ENCODE peak calls at places on chromosomes 16 and 17, in eight cellular contexts. I, R, K, N, H, V, X and U are unnamed samples. For H3K27me3, the result is how much of the 10 kb centered on the place peaks cover.

GRCh38 chr17:41775394-41776226 is 10.9 kb downstream of the JUP start:
- DNase-seq in I (no peak), R (no peak), K (no peak), N (no peak), H (peak), V (no peak), X (no peak), U (peak)

GRCh38 chr16:54145881-54146280 is 140.7 kb downstream of the IRX3 start:
- DNase-seq in I (no peak), R (no peak), K (no peak), N (no peak), H (no peak), V (no peak), X (no peak), U (no peak)

GRCh38 chr17:70357196-70357595 is 187.9 kb downstream of the KCNJ2 start:
- DNase-seq in I (no peak), R (no peak), K (no peak), N (no peak), H (no peak), V (no peak), X (no peak), U (no peak)

GRCh38 chr17:72598705-72599104 is 477.9 kb downstream of the SOX9 start:
- DNase-seq in I (no peak), R (no peak), K (no peak), N (no peak), H (no peak), V (no peak), X (no peak), U (no peak)

GRCh38 chr17:29518359-29518758 is 48.5 kb downstream of the ABHD15 start:
- DNase-seq in I (no peak), R (no peak), K (no peak), N (no peak), H (no peak), V (no peak), X (no peak), U (no peak)

GRCh38 chr16:728131-728889 is 1.4 kb downstream of the HAGHL start:
- DNase-seq in I (peak), R (peak), K (peak), N (peak), H (peak), V (peak), X (peak), U (peak)

GRCh38 chr16:84503751-84504395 is 586 bp downstream of the MEAK7 start:
- DNase-seq in I (no peak), R (no peak), K (no peak), N (no peak), H (no peak), V (no peak), X (no peak), U (no peak)

GRCh38 chr17:14037453-14037852 is 31.9 kb upstream of the COX10 start:
- DNase-seq in I (no peak), R (no peak), K (no peak), N (no peak), H (no peak), V (no peak), X (no peak), U (no peak)

GRCh38 chr17:80891096-80892018 is 100.3 kb upstream of the CHMP6 start:
- DNase-seq in I (peak), R (peak), K (peak), N (peak), H (peak), V (peak), X (no peak), U (no peak)

GRCh38 chr17:77503293-77503655 is 362.5 kb downstream of the SEC14L1 start:
- DNase-seq in I (no peak), R (no peak), K (no peak), N (peak), H (no peak), V (peak), X (no peak), U (no peak)

GRCh38 chr17:59335685-59336084 is 4.2 kb downstream of the YPEL2 start:
- DNase-seq in I (no peak), R (no peak), K (no peak), N (no peak), H (no peak), V (no peak), X (no peak), U (no peak)

GRCh38 chr16:56743840-56744239 is 13.9 kb downstream of the NUP93 start:
- DNase-seq in I (no peak), R (no peak), K (peak), N (no peak), H (no peak), V (peak), X (no peak), U (no peak)

GRCh38 chr17:44633998-44634397 is 22.3 kb upstream of the MEIOC start:
- DNase-seq in I (no peak), R (no peak), K (no peak), N (no peak), H (no peak), V (no peak), X (no peak), U (no peak)

GRCh38 chr17:72846399-72846798 is 246.1 kb downstream of the SLC39A11 start:
- DNase-seq in I (no peak), R (no peak), K (no peak), N (no peak), H (no peak), V (no peak), X (no peak), U (no peak)

GRCh38 chr17:80311216-80311827 is 50.7 kb downstream of the RNF213 start:
- DNase-seq in I (no peak), R (no peak), K (no peak), N (no peak), H (no peak), V (no peak), X (no peak), U (no peak)

GRCh38 chr16:56625943-56626654 is 518 bp downstream of the MT1E start:
- DNase-seq in I (peak), R (no peak), K (no peak), N (peak), H (peak), V (peak), X (no peak), U (peak)

GRCh38 chr17:69857412-69857835 is 217.6 kb upstream of the KCNJ16 start:
- DNase-seq in I (no peak), R (no peak), K (peak), N (no peak), H (no peak), V (no peak), X (no peak), U (no peak)

GRCh38 chr17:13421581-13421980 is 180.1 kb downstream of the HS3ST3A1 start:
- DNase-seq in I (no peak), R (no peak), K (no peak), N (no peak), H (no peak), V (no peak), X (no peak), U (no peak)

GRCh38 chr16:53084736-53085538 is 30.1 kb downstream of the CHD9 start:
- DNase-seq in I (no peak), R (no peak), K (no peak), N (no peak), H (no peak), V (peak), X (no peak), U (peak)

GRCh38 chr17:34852141-34852540 is 109.1 kb downstream of the CCT6B start:
- DNase-seq in I (no peak), R (no peak), K (no peak), N (no peak), H (no peak), V (no peak), X (no peak), U (no peak)

GRCh38 chr17:30550512-30551273 is 73.5 kb downstream of the GOSR1 start:
- DNase-seq in I (no peak), R (peak), K (peak), N (no peak), H (peak), V (no peak), X (no peak), U (no peak)

GRCh38 chr16:89013692-89014455 is 36.9 kb upstream of the CBFA2T3 start:
- DNase-seq in I (no peak), R (no peak), K (no peak), N (peak), H (no peak), V (no peak), X (no peak), U (no peak)

GRCh38 chr16:72195609-72196008 is 23.7 kb upstream of the PMFBP1 start:
- DNase-seq in I (no peak), R (no peak), K (no peak), N (no peak), H (no peak), V (no peak), X (no peak), U (no peak)

GRCh38 chr17:29165800-29166506 is 14.2 kb downstream of the MYO18A start:
- DNase-seq in I (no peak), R (no peak), K (no peak), N (no peak), H (no peak), V (peak), X (no peak), U (no peak)

GRCh38 chr16:80084614-80085013 is 456.2 kb upstream of the DYNLRB2 start:
- DNase-seq in I (peak), R (peak), K (peak), N (peak), H (peak), V (peak), X (peak), U (peak)

GRCh38 chr17:36072431-36073121 is 8.5 kb downstream of the CCL18 start:
- DNase-seq in I (peak), R (peak), K (peak), N (no peak), H (peak), V (peak), X (peak), U (no peak)

DNA sequence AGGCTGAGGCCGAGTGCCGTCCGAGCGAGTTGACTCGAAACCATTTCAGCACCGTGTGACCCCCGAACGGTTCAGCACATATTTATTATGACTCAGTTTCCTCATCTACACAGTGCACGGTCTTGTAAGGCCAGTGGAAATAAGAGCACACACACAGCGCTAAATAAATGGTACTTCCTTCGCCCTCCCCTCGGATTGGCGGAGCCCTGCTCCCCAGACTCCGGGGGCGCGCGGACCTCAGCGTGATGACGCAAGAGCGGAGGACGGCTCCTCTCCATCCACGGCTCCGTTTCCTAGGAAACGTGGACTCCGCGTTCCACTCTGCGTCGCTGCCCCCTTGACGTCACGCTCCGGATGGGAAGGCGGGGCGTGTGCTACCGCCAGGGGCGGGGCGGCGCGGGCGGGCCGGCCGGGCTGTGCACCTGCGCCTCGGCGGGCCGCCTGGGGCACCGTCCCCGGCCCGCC is at the start of gene PARD6A:
- DNase-seq in I (peak), R (peak), K (peak), N (peak), H (peak), V (peak), X (peak), U (peak)
- TF ChIP-seq POLR2A in I (no peak), R (no peak), K (peak), N (no peak), H (peak), V (no peak), X (no peak), U (no peak)

DNA sequence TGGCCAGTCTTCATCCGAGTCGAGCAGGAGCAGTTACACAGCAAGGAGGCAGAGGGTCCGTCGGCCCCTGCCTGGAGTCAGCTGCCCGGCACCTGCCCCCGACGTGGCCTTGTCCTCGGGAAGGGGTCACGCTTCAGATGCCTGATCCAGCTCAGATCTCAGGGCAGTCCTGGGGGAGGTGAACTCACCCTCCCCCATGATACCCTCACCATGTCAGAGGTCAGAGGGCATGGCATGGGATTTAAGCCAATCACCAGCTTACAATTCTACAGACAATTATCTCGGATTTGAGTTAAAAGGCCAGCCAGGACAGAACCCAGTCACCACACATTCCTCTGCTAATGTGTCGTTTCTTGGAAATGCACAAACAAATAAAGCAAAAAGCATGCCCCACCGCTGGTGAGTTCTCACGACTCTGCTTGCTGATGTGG is 211.3 kb downstream of the FOXL1 start:
- DNase-seq in I (no peak), R (no peak), K (no peak), N (peak), H (no peak), V (no peak), X (no peak), U (no peak)
- H3K27me3 ChIP-seq in I (under half), R (under half), K (half or more), N (half or more), H (under half), V (under half), X (under half), U (under half)

GRCh38 chr16:3188925-3189825 is 1.2 kb downstream of the OR1F1 start:
- DNase-seq in I (no peak), R (no peak), K (peak), N (no peak), H (no peak), V (no peak), X (no peak), U (no peak)

GRCh38 chr16:3188675-3188924 is 596 bp downstream of the OR1F1 start:
- DNase-seq in I (no peak), R (no peak), K (no peak), N (no peak), H (no peak), V (no peak), X (no peak), U (no peak)

GRCh38 chr16:3192476-3193019 is 4.5 kb downstream of the OR1F1 start:
- DNase-seq in I (no peak), R (no peak), K (no peak), N (no peak), H (no peak), V (no peak), X (no peak), U (no peak)

GRCh38 chr16:3189869-3190268 is 1.9 kb downstream of the OR1F1 start:
- DNase-seq in I (no peak), R (no peak), K (no peak), N (no peak), H (no peak), V (no peak), X (no peak), U (no peak)

DNA sequence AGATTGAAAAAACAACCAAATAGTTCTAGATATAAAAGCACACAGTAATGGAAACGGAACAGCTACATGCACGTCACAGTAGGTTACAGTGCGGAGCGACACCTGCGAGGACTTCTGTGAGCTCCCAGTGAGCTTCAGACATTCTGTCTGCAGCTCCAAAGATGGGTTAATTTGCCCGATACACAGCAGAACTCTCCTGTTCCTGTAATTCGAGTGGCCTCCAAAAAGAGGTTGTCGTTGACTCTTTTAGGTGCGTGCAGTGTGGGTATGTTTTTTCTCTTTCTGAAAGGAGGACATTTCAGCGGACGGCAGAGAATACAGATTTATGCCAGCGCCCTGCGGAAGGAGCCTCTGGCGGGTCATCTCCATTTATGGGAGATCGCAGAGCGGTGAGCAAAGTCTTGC is 2.9 kb downstream of the OR1F1 start:
- DNase-seq in I (no peak), R (no peak), K (no peak), N (no peak), H (no peak), V (no peak), X (no peak), U (no peak)
- H3K4me3 ChIP-seq in I (no peak), R (no peak), K (peak), N (no peak), H (no peak), V (no peak), X (no peak), U (no peak)

GRCh38 chr17:333626-334396 is 18.8 kb downstream of the RPH3AL start:
- DNase-seq in I (peak), R (peak), K (peak), N (peak), H (peak), V (peak), X (no peak), U (peak)
- TF ChIP-seq POLR2A in I (peak), R (no peak), K (no peak), N (peak), H (peak), V (peak), X (no peak), U (peak)

GRCh38 chr17:48497103-48497502 is 33.7 kb downstream of the HOXB1 start:
- DNase-seq in I (no peak), R (no peak), K (no peak), N (no peak), H (no peak), V (no peak), X (no peak), U (no peak)
- H3K27me3 ChIP-seq in I (under half), R (under half), K (under half), N (under half), H (under half), V (under half), X (under half), U (under half)

DNA sequence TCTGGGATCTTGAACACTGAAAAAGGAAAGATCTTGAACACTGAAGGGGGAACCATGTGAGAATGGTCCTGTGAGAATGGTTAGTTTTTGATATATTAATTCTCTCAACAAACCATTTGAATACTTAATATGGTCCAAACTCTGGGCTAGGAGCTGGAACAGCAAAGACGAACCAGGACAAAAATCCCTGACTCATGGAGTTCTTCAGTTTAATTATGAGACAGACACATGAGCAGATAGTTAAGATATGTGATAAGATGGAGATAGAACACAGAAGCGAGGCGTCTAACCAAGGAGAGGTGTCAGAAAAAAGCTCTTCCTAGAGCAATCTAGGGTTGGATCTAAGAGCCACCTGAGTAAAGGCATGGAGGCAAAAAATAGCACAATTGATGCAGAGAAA is 1.6 kb downstream of the CKLF start:
- DNase-seq in I (no peak), R (no peak), K (no peak), N (no peak), H (no peak), V (no peak), X (no peak), U (no peak)
- H3K4me3 ChIP-seq in I (no peak), R (peak), K (peak), N (peak), H (no peak), V (no peak), X (no peak), U (no peak)

GRCh38 chr17:74295625-74296547 is 21.9 kb downstream of the DNAI2 start:
- DNase-seq in I (no peak), R (no peak), K (peak), N (no peak), H (no peak), V (peak), X (no peak), U (peak)
- TF ChIP-seq POLR2A in I (no peak), R (no peak), K (peak), N (no peak), H (no peak), V (peak), X (no peak), U (no peak)